ENCODE peak calls at places on chromosomes 5 and 9, in five cellular contexts. One of them, this sample, is unnamed.

GRCh38 chr9:83960991-83961390 is 19.0 kb downstream of the HNRNPK start:
- DNase-seq in mesothelial cell of epicardium: no peak
- DNase-seq in cardiac fibroblast: no peak
- DNase-seq in tibial nerve: no peak
- DNase-seq in NB4: peak
- DNase-seq in this sample: no peak

GRCh38 chr9:94991961-94992907 is 265.7 kb downstream of the AOPEP start:
- DNase-seq in mesothelial cell of epicardium: no peak
- DNase-seq in cardiac fibroblast: no peak
- DNase-seq in tibial nerve: no peak
- DNase-seq in NB4: no peak
- DNase-seq in this sample: no peak

GRCh38 chr9:115350548-115350947 is 232.6 kb upstream of the TNC start:
- DNase-seq in mesothelial cell of epicardium: no peak
- DNase-seq in cardiac fibroblast: no peak
- DNase-seq in tibial nerve: no peak
- DNase-seq in NB4: no peak
- DNase-seq in this sample: no peak

GRCh38 chr5:167754501-167754941 is 536.9 kb upstream of the WWC1 start:
- DNase-seq in mesothelial cell of epicardium: no peak
- DNase-seq in cardiac fibroblast: no peak
- DNase-seq in tibial nerve: no peak
- DNase-seq in NB4: no peak
- DNase-seq in this sample: no peak

GRCh38 chr5:35855221-35855620 is 1.5 kb upstream of the IL7R start:
- DNase-seq in mesothelial cell of epicardium: no peak
- DNase-seq in cardiac fibroblast: no peak
- DNase-seq in tibial nerve: no peak
- DNase-seq in NB4: no peak
- DNase-seq in this sample: no peak

GRCh38 chr9:115099891-115100290 is 18.1 kb downstream of the TNC start:
- DNase-seq in mesothelial cell of epicardium: no peak
- DNase-seq in cardiac fibroblast: no peak
- DNase-seq in tibial nerve: no peak
- DNase-seq in NB4: no peak
- DNase-seq in this sample: no peak

GRCh38 chr9:109311731-109312130 is 9.1 kb downstream of the EPB41L4B start:
- DNase-seq in mesothelial cell of epicardium: no peak
- DNase-seq in cardiac fibroblast: peak
- DNase-seq in tibial nerve: no peak
- DNase-seq in NB4: no peak
- DNase-seq in this sample: no peak

GRCh38 chr5:135433626-135434426 is 13.3 kb downstream of the DCANP1 start:
- DNase-seq in mesothelial cell of epicardium: no peak
- DNase-seq in cardiac fibroblast: peak
- DNase-seq in tibial nerve: no peak
- DNase-seq in NB4: peak
- DNase-seq in this sample: no peak

GRCh38 chr5:139578348-139578724 is 17.2 kb downstream of the UBE2D2 start:
- DNase-seq in mesothelial cell of epicardium: no peak
- DNase-seq in cardiac fibroblast: no peak
- DNase-seq in tibial nerve: no peak
- DNase-seq in NB4: no peak
- DNase-seq in this sample: no peak

GRCh38 chr5:169650701-169651331 is 13.7 kb downstream of the DOCK2 start:
- DNase-seq in mesothelial cell of epicardium: no peak
- DNase-seq in cardiac fibroblast: peak
- DNase-seq in tibial nerve: no peak
- DNase-seq in NB4: peak
- DNase-seq in this sample: no peak

GRCh38 chr9:134047868-134048581 is 19.8 kb downstream of the BRD3 start:
- DNase-seq in mesothelial cell of epicardium: no peak
- DNase-seq in cardiac fibroblast: no peak
- DNase-seq in tibial nerve: no peak
- DNase-seq in NB4: no peak
- DNase-seq in this sample: no peak

DNA sequence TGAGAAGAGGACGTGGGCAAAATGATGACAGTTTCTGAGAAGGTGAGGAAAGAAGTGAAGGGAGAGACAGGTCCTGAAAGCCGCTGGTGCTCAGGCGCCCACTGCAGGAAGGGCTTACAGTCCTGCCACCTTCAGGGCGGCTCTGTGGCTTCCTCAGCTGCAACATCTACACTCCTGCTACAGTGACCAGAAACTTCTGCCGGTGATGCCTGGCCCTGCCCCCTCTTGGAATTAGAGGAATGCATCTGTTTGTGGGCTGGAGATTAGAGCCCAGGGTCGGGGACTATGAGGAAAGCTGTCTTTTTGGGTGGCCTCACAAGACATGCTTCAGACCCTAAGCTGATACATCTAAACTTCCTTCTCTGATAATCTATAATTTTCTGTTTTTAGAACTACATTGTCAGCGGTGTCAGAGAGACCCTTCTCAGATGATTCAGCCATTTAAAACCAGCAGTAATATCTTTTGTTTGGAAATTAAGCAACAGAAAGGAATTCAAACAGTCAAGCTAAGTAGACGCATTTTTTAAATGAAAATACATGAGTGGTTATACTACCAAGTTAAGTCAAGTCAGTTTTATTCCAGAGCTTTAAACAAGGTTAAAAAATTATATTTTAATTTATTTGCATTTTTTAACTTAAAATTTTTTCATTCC is 30.4 kb downstream of the PRDM6 start:
- DNase-seq in mesothelial cell of epicardium: no peak
- DNase-seq in cardiac fibroblast: peak
- DNase-seq in tibial nerve: no peak
- DNase-seq in NB4: peak
- DNase-seq in this sample: no peak
- TF ChIP-seq CTCF in mesothelial cell of epicardium: no peak
- TF ChIP-seq CTCF in cardiac fibroblast: no peak
- TF ChIP-seq CTCF in tibial nerve: no peak
- TF ChIP-seq CTCF in NB4: no peak
- TF ChIP-seq CTCF in this sample: no peak

GRCh38 chr9:111828193-111828592 is 33.5 kb upstream of the SHOC1 start:
- DNase-seq in mesothelial cell of epicardium: no peak
- DNase-seq in cardiac fibroblast: peak
- DNase-seq in tibial nerve: no peak
- DNase-seq in NB4: peak
- DNase-seq in this sample: no peak
- TF ChIP-seq CTCF in mesothelial cell of epicardium: no peak
- TF ChIP-seq CTCF in cardiac fibroblast: peak
- TF ChIP-seq CTCF in tibial nerve: no peak
- TF ChIP-seq CTCF in NB4: no peak
- TF ChIP-seq CTCF in this sample: no peak

GRCh38 chr5:181058786-181059296 is 18.8 kb downstream of the BTNL9 start:
- DNase-seq in mesothelial cell of epicardium: no peak
- DNase-seq in cardiac fibroblast: no peak
- DNase-seq in tibial nerve: no peak
- DNase-seq in NB4: no peak
- DNase-seq in this sample: peak
- TF ChIP-seq CTCF in mesothelial cell of epicardium: no peak
- TF ChIP-seq CTCF in cardiac fibroblast: no peak
- TF ChIP-seq CTCF in tibial nerve: no peak
- TF ChIP-seq CTCF in NB4: no peak
- TF ChIP-seq CTCF in this sample: no peak

DNA sequence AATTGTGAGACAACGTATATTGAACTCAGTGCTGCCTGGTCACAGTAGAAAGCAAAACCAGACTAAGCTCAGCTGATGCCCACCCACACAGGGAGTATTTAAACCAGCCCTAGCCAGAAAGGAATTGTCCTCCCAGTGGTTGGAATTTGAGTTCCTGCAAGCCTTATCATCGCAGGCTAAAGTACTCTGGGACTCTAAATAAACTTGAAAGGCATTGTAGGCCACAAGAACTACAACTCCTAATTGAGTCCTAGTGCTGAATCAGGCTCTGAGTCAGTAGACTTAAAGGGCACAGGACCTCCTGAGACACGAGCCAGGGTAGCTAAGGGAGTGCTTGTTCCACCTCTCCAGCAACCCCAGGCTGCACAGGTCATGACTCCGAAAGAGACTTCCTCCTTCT is 171.4 kb downstream of the MCTP1 start:
- DNase-seq in mesothelial cell of epicardium: no peak
- DNase-seq in cardiac fibroblast: peak
- DNase-seq in tibial nerve: no peak
- DNase-seq in NB4: no peak
- DNase-seq in this sample: no peak
- TF ChIP-seq CTCF in mesothelial cell of epicardium: no peak
- TF ChIP-seq CTCF in cardiac fibroblast: peak
- TF ChIP-seq CTCF in tibial nerve: no peak
- TF ChIP-seq CTCF in NB4: no peak
- TF ChIP-seq CTCF in this sample: no peak

DNA sequence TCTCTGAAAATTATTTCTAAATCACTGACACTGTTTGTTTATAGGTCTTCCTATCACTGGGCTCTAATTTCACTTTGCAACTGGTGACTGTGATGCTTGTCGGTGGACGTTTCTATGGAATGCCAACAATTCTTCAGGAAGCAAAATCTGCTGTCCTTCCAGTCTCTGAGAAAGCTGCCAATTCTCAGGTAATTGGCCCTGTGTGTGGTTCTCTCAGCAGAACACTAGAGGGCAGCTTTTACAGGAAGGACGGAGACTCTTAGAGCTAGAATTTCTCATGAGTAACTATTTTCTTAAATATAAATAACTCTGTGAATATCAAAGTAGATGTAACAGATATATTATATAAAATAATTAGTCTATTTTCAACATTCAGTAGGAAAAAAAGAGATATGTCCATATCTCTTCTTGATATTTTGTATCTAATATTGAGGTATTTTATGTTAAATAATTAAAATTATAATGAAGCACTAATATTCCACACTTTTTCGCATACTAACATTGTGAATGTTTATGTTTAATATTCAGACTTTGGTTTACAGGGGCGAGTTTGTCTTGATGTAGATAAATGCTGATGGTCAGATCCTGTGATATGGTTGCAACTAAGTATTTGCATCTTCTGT is 244.2 kb downstream of the ADGRV1 start:
- DNase-seq in mesothelial cell of epicardium: no peak
- DNase-seq in cardiac fibroblast: peak
- DNase-seq in tibial nerve: no peak
- DNase-seq in NB4: peak
- DNase-seq in this sample: no peak
- TF ChIP-seq CTCF in mesothelial cell of epicardium: peak
- TF ChIP-seq CTCF in cardiac fibroblast: peak
- TF ChIP-seq CTCF in tibial nerve: peak
- TF ChIP-seq CTCF in NB4: peak
- TF ChIP-seq CTCF in this sample: no peak

DNA sequence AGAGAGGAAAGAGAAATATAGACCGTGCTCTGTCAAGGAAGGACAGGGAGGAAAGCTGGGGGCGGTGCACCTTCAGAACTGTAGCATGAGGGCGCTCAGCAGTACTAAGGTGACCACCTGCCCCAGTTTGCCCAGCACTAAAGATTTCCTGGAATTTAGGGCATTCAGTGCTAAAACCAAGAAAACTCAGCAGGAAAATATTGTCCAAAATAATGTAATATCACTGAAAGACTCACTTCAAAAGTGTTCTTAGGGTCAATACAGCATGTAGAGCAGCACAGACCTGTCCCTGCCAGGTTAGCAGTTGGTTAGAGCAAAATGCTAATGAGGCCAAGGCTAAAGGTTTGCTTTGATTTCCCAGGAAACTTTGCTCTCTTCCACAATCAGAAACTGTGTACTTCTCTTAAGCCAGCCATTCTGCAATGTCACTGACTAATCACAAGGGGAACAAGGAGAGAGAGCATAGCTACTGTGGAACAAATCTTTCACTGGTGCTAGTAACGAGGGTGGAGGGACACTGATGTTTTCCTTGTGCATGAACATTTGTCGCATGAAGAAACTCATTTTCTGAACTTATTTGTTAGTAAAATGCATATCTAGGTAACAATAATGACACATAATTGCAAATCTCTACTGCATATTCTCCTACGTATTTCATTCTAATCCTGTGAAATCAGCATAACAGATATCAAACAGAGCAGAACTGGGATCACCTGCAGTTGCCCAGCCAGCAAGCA is 53.0 kb upstream of the GRAMD2B start:
- DNase-seq in mesothelial cell of epicardium: no peak
- DNase-seq in cardiac fibroblast: peak
- DNase-seq in tibial nerve: no peak
- DNase-seq in NB4: no peak
- DNase-seq in this sample: no peak
- TF ChIP-seq CTCF in mesothelial cell of epicardium: no peak
- TF ChIP-seq CTCF in cardiac fibroblast: peak
- TF ChIP-seq CTCF in tibial nerve: peak
- TF ChIP-seq CTCF in NB4: no peak
- TF ChIP-seq CTCF in this sample: no peak

GRCh38 chr5:150129813-150130492 is 25.7 kb downstream of the PDGFRB start:
- DNase-seq in mesothelial cell of epicardium: no peak
- DNase-seq in cardiac fibroblast: peak
- DNase-seq in tibial nerve: peak
- DNase-seq in NB4: peak
- DNase-seq in this sample: peak
- TF ChIP-seq CTCF in mesothelial cell of epicardium: peak
- TF ChIP-seq CTCF in cardiac fibroblast: peak
- TF ChIP-seq CTCF in tibial nerve: peak
- TF ChIP-seq CTCF in NB4: peak
- TF ChIP-seq CTCF in this sample: no peak